ENCODE peak calls at places on chromosomes 11 and 22, in six cellular contexts. Y is prostate gland, B is upper lobe of left lung, Z is HCT116, D is transverse colon, P is GM12878. S is an unnamed sample.

GRCh38 chr11:91394073-91394717 is 830.4 kb upstream of the FAT3 start:
- DNase-seq in B (no peak), Z (no peak), P (no peak), Y (no peak), D (no peak), S (no peak)

GRCh38 chr11:19311306-19312030 is 70.7 kb upstream of the E2F8 start:
- DNase-seq in D (peak; percentile 74), Y (peak; percentile 50), Z (peak; percentile 31), P (peak; percentile 19), B (peak; percentile 39), S (no peak)

GRCh38 chr22:22213231-22213630 is 31.4 kb upstream of the VPREB1 start:
- DNase-seq in D (no peak), Z (no peak), Y (no peak), B (no peak), P (no peak), S (peak; percentile 57)

GRCh38 chr11:36478700-36479329 is 31.3 kb downstream of the TRAF6 start:
- DNase-seq in P (no peak), B (no peak), Z (peak; percentile 22), D (peak; percentile 30), Y (no peak), S (no peak)

GRCh38 chr22:28963362-28963761 is 80.0 kb downstream of the ZNRF3 start:
- DNase-seq in Y (no peak), D (no peak), B (no peak), P (no peak), Z (no peak), S (no peak)

GRCh38 chr11:78922886-78923625 is 348.4 kb upstream of the NARS2 start:
- DNase-seq in D (no peak), P (no peak), Z (no peak), B (no peak), Y (no peak), S (no peak)

GRCh38 chr22:21815958-21816357 is 51.5 kb downstream of the MAPK1 start:
- DNase-seq in Z (no peak), D (no peak), Y (no peak), P (no peak), B (no peak), S (no peak)

GRCh38 chr11:60864856-60865513 is 2.4 kb upstream of the ZP1 start:
- DNase-seq in P (no peak), B (peak; percentile 10), D (no peak), Z (no peak), Y (no peak), S (no peak)

DNA sequence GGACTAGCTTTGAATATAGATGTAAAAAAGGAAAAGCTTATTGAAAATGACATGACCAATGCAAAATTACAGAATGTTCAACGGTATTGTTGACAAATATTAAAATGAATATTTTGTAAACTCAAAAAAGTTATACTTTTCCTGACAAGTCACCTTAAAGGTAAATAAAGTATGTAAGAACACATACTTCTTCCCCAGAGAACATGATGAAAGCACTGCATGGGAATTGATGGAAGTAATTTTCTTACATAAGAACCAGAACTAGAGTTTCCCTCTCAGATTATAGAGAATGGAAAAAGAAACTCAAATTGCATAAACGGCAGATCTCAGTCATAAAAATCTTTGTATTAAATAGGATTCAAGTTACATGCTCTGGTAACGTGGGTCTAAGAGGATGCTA is at the start of gene OR4P4:
- DNase-seq in P (no peak), B (no peak), Z (no peak), D (no peak), Y (no peak), S (no peak)
- H3K9me3 ChIP-seq in P (no peaks in the 10 kb centered on the region), B (no peaks in the 10 kb centered on the region), Z (no peaks in the 10 kb centered on the region), D (no peaks in the 10 kb centered on the region), Y (no peaks in the 10 kb centered on the region), S (no peaks in the 10 kb centered on the region)

GRCh38 chr11:65479184-65480145 is 19.4 kb upstream of the MALAT1 start:
- DNase-seq in B (peak; percentile 72), D (peak; percentile 64), P (no peak), Y (peak; percentile 79), Z (no peak), S (no peak)
- TF ChIP-seq POLR2AphosphoS5 in B (peak; percentile 60), D (peak; percentile 69), P (no peak), Y (peak; percentile 90), Z (peak; percentile 27), S (peak; percentile 80)

DNA sequence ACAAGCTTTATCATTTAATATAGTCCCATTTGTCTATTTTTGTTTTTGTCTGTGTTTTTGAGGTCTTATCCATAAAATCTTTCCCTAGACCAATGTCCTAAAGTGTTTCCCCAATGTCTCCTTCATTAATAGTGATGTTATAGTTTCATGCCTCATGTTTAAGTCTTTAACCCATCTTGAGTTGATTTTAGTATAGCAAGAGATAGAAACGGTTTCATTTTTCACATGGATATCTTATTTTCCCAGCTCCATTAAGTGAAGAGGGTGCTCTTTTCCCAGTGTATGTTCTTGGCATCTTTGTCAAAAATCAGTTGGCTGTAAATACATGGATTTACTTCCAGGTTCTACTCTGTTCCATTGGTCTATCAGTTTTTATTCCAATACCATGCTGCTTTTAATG is 58.2 kb downstream of the KCNQ1OT1 start:
- DNase-seq in B (no peak), D (no peak), Y (no peak), Z (no peak), P (no peak), S (no peak)
- H3K9me3 ChIP-seq in B (peaks cover 31% of the 10 kb centered on the region), D (peaks cover 72% of the 10 kb centered on the region), Y (no peaks in the 10 kb centered on the region), Z (peaks cover 12% of the 10 kb centered on the region), P (no peaks in the 10 kb centered on the region), S (no peaks in the 10 kb centered on the region)

DNA sequence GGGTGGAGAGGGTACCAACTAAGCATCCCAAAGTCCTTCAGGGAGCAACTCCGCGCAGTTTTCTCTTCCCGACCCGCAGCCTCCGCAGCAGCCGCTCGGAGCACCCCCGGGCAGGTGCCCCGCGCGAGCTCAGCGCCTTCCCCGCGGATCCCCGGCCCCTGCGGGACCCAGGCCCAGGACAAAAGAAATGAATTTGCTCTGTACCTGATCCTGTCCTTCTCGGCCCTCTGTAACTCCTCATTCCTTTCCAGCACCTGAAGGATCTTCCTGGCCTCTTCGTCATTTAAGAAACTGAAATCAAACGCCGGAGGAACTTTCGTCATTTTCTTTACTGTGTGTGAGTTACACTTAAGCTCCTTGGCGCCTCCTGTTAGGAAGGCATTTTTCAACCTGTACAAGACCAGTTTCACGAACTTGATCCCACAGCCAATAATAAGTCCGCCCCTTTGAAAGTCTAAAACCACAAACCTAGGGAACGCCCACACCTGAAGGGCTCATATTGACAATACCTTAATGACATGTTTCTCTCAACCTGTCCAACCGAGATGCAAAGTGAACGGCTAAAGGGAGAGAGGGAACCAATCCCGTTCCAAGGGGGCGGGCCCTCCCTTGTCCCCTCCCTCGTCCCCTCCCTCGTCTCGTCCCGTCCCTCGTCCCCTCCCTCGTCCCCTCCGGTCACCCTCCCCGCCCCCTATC is at the start of gene EXPH5:
- DNase-seq in Z (peak; percentile 99), D (peak; percentile 97), Y (peak; percentile 96), B (peak; percentile 96), P (peak; percentile 82), S (peak; percentile 95)
- TF ChIP-seq POLR2AphosphoS5 in Z (peak; percentile 76), D (peak; percentile 81), Y (peak; percentile 94), B (no peak), P (peak; percentile 46), S (peak; percentile 42)

DNA sequence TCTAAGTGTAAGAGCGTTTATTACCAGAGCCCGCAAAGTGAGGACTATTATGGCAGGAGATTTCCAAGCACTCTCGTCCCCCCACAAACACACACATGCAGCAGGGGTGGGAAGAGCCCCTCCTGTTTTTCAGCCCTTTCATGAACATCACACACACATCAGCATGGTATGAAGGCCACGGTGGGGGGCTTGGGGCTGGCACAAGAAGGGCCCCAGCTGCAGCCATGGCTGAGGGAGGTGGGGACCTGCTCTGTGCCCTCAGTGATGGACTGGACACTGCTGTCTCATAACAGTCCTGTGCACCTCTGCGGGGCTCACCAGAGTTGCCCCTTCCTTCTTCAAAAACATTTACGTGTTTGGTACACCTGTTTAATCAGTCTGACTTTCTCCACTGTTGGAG is 650.7 kb downstream of the BRD1 start:
- DNase-seq in Z (no peak), D (no peak), B (no peak), P (no peak), Y (no peak), S (no peak)
- H3K9me3 ChIP-seq in Z (no peaks in the 10 kb centered on the region), D (no peaks in the 10 kb centered on the region), B (no peaks in the 10 kb centered on the region), P (no peaks in the 10 kb centered on the region), Y (no peaks in the 10 kb centered on the region), S (peaks cover 3% of the 10 kb centered on the region)

DNA sequence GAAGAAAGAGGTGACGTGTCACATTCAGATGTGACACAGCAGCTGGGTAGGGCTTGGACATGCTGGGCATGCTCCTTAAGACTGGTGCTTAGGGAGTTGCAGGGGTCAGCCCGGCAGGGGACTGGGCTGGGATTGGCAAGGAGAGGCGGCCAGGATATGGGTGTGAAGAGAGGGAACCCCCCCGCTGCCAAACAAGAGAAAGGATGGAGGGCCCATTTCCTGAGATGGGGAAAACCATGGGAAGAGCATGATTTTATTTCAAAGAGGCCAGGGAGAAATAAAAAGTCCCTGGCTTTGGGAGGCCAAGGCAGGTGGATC is 5.3 kb downstream of the ATF4 start:
- DNase-seq in B (no peak), Z (no peak), Y (no peak), P (no peak), D (no peak), S (no peak)
- TF ChIP-seq POLR2AphosphoS5 in B (no peak), Z (no peak), Y (no peak), P (no peak), D (no peak), S (no peak)

S was measured in esophagus muscularis mucosa.